ENCODE peak calls at places on chromosomes 13 and 19, in eight cellular contexts. L is D341Med; Y is tibial artery; N is SJSA1; U is lower leg skin; R is activated CD4-positive, alpha-beta T cell treated with anti-CD3 and anti-CD28 coated beads, Interleukin-2, amount 50 U/mL, for 48 hours; W is PC-3; J is WTC11. H is an unnamed sample.

GRCh38 chr13:33167521-33167920 is 118.0 kb downstream of the STARD13 start:
- DNase-seq in J (no peak), W (no peak), L (no peak), N (no peak), U (no peak), Y (no peak), R (no peak), H (no peak)

GRCh38 chr13:112781287-112781686 is 91.4 kb downstream of the ATP11A start:
- DNase-seq in L (no peak), U (no peak), J (no peak), R (no peak), N (no peak), W (no peak), Y (no peak), H (no peak)

GRCh38 chr19:7905298-7905697 is 1.6 kb downstream of the MAP2K7 start:
- DNase-seq in N (no peak), R (no peak), U (peak), Y (no peak), L (no peak), W (no peak), J (no peak), H (no peak)

GRCh38 chr13:86445584-86446140 is 646.4 kb upstream of the SLITRK6 start:
- DNase-seq in R (no peak), W (peak), L (no peak), Y (no peak), U (no peak), N (no peak), J (no peak), H (no peak)

GRCh38 chr13:92265408-92265807 is 867.0 kb downstream of the GPC5 start:
- DNase-seq in R (no peak), J (no peak), W (no peak), U (no peak), N (no peak), Y (no peak), L (no peak), H (no peak)

GRCh38 chr19:29690842-29691241 is 24.2 kb downstream of the C19orf12 start:
- DNase-seq in W (peak), U (no peak), N (peak), Y (no peak), R (peak), L (no peak), J (peak), H (no peak)

GRCh38 chr13:46687810-46688209 is 109.2 kb downstream of the ESD start:
- DNase-seq in R (no peak), J (no peak), W (peak), U (no peak), Y (no peak), L (no peak), N (no peak), H (no peak)

GRCh38 chr19:51690359-51691121 is 2.6 kb upstream of the SPACA6 start:
- DNase-seq in J (peak), R (peak), W (peak), L (peak), U (peak), N (peak), Y (peak), H (peak)

GRCh38 chr13:56903710-56904109 is 237.0 kb upstream of the PRR20A start:
- DNase-seq in J (no peak), L (no peak), W (no peak), R (no peak), U (no peak), Y (no peak), N (no peak), H (no peak)

GRCh38 chr13:40190656-40191100 is 475.8 kb downstream of the FOXO1 start:
- DNase-seq in U (no peak), R (peak), L (no peak), N (no peak), Y (peak), W (peak), J (no peak), H (peak)

GRCh38 chr19:39613597-39613996 is 11.3 kb downstream of the LGALS13 start:
- DNase-seq in Y (no peak), W (no peak), J (no peak), L (no peak), U (no peak), R (no peak), N (no peak), H (no peak)

GRCh38 chr19:10471909-10472308 is 31.2 kb downstream of the KEAP1 start:
- DNase-seq in J (no peak), L (peak), Y (no peak), N (no peak), W (peak), R (no peak), U (no peak), H (no peak)

GRCh38 chr19:39363909-39364457 is 21.8 kb downstream of the SAMD4B start:
- DNase-seq in U (no peak), W (no peak), J (no peak), L (no peak), Y (no peak), R (no peak), N (no peak), H (no peak)

GRCh38 chr13:79794936-79795335 is 314.0 kb downstream of the NDFIP2 start:
- DNase-seq in U (no peak), R (no peak), J (no peak), W (no peak), L (no peak), N (no peak), Y (no peak), H (no peak)

GRCh38 chr13:45297456-45298205 is 43.4 kb downstream of the TPT1 start:
- DNase-seq in N (no peak), U (peak), R (no peak), W (no peak), Y (no peak), L (no peak), J (no peak), H (no peak)

GRCh38 chr19:17035842-17036424 is 9.3 kb upstream of the CPAMD8 start:
- DNase-seq in Y (no peak), U (no peak), N (no peak), R (no peak), J (no peak), W (no peak), L (no peak), H (no peak)

GRCh38 chr13:94154362-94154761 is 325.1 kb downstream of the DCT start:
- DNase-seq in W (peak), U (no peak), L (no peak), Y (peak), J (no peak), R (no peak), N (no peak), H (no peak)

GRCh38 chr19:4738734-4739133 is 15.1 kb upstream of the DPP9 start:
- DNase-seq in N (no peak), J (no peak), Y (no peak), W (peak), U (no peak), R (no peak), L (no peak), H (no peak)

GRCh38 chr19:10339380-10339960 is at the start of gene ICAM3:
- DNase-seq in W (no peak), Y (no peak), J (no peak), R (peak), U (no peak), L (no peak), N (no peak), H (peak)

GRCh38 chr19:36245210-36246005 is 30.5 kb downstream of the ZNF146 start:
- DNase-seq in Y (no peak), L (peak), J (peak), W (no peak), R (no peak), U (no peak), N (no peak), H (no peak)

GRCh38 chr19:23515551-23515950 is 120.3 kb upstream of the ZNF91 start:
- DNase-seq in Y (no peak), J (no peak), W (no peak), N (no peak), L (no peak), R (no peak), U (no peak), H (no peak)

GRCh38 chr19:17915940-17916593 is 16.7 kb upstream of the CCDC124 start:
- DNase-seq in W (peak), J (no peak), N (no peak), L (no peak), U (no peak), R (no peak), Y (no peak), H (no peak)

GRCh38 chr13:86403213-86403612 is 604.0 kb upstream of the SLITRK6 start:
- DNase-seq in Y (no peak), W (no peak), R (no peak), J (no peak), U (no peak), N (no peak), L (no peak), H (no peak)

GRCh38 chr19:18635831-18636182 is 1.0 kb upstream of the KLHL26 start:
- DNase-seq in U (no peak), Y (no peak), J (no peak), L (no peak), W (no peak), R (no peak), N (no peak), H (no peak)

GRCh38 chr19:18160792-18161690 is 8.1 kb downstream of the PIK3R2 start:
- DNase-seq in L (peak), Y (peak), W (peak), R (peak), N (peak), J (peak), U (peak), H (peak)

GRCh38 chr13:114077938-114078335 is 54.5 kb downstream of the RASA3 start:
- DNase-seq in L (no peak), U (peak), Y (peak), J (no peak), R (no peak), N (no peak), W (no peak), H (no peak)

GRCh38 chr19:34274827-34275625 is 20.7 kb downstream of the GARRE1 start:
- DNase-seq in W (peak), J (no peak), R (no peak), U (no peak), L (no peak), N (peak), Y (no peak), H (no peak)

GRCh38 chr19:40995355-40995754 is 4.3 kb downstream of the CYP2B6 start:
- DNase-seq in J (no peak), U (no peak), W (peak), L (no peak), R (no peak), Y (no peak), N (no peak), H (no peak)

GRCh38 chr19:50152578-50152977 is 10.5 kb downstream of the IZUMO2 start:
- DNase-seq in U (no peak), L (no peak), J (no peak), R (no peak), W (no peak), N (no peak), Y (no peak), H (no peak)

GRCh38 chr13:44249439-44249838 is 124.2 kb upstream of the SERP2 start:
- DNase-seq in J (no peak), W (peak), R (no peak), L (no peak), N (peak), Y (peak), U (peak), H (no peak)

GRCh38 chr13:43102304-43102703 is 78.9 kb downstream of the DNAJC15 start:
- DNase-seq in N (no peak), Y (no peak), J (no peak), R (no peak), U (no peak), L (no peak), W (peak), H (no peak)

GRCh38 chr19:4556574-4557185 is 2.8 kb downstream of the SEMA6B start:
- DNase-seq in N (no peak), J (peak), Y (no peak), L (peak), R (peak), U (no peak), W (peak), H (no peak)

GRCh38 chr19:21587549-21587948 is 82.1 kb downstream of the ZNF429 start:
- DNase-seq in J (no peak), R (no peak), Y (no peak), U (no peak), L (no peak), W (no peak), N (no peak), H (no peak)